ENCODE peak calls at places on chromosomes 7 and 10, in ten cellular contexts. F is activated CD8-positive, alpha-beta memory T cell treated with anti-CD3 and anti-CD28 coated beads for 1 hour; B is Right ventricle myocardium inferior; M is GM23338; U is iris pigment epithelial cell; N is stimulated activated naive B cell treated with anti-CD40 and anti-IgM and Interleukin-4, amounts not matched to agents 10 μg/mL and 1 μg/mL and 100 μg/mL, for 72 hours; Y is stimulated activated CD8-positive, alpha-beta memory T cell treated with anti-CD3 and anti-CD28 coated beads, Interleukin-15, amount 100 ng/mL, for 1 hour; S is fibroblast of the aortic adventitia; Z is dorsolateral prefrontal cortex; H is sigmoid colon. O is an unnamed sample.
A peak's percentile ranks its signal among the peaks of the same experiment; 100 is the strongest.

GRCh38 chr7:25845341-25845923 is 306.6 kb upstream of the NFE2L3 start:
- DNase-seq in F (no peak), B (no peak), M (no peak), U (no peak), N (no peak), Y (no peak), S (no peak), Z (no peak), H (no peak), O (no peak)

GRCh38 chr10:84665883-84666463 is 337.6 kb downstream of the CCSER2 start:
- DNase-seq in F (no peak), B (no peak), M (peak; percentile 88), U (no peak), N (no peak), Y (no peak), S (no peak), Z (no peak), H (no peak), O (peak; percentile 9)

GRCh38 chr7:40093631-40094350 is 40.6 kb downstream of the MPLKIP start:
- DNase-seq in F (no peak), B (no peak), M (no peak), U (no peak), N (no peak), Y (no peak), S (no peak), Z (no peak), H (no peak), O (no peak)

GRCh38 chr7:91240546-91240945 is 23.7 kb upstream of the FZD1 start:
- DNase-seq in F (no peak), B (no peak), M (no peak), U (peak; percentile 86), N (no peak), Y (no peak), S (peak; percentile 84), Z (no peak), H (no peak), O (no peak)

GRCh38 chr7:129401228-129401967 is 32.8 kb upstream of the STRIP2 start:
- DNase-seq in F (no peak), B (no peak), M (no peak), U (peak; percentile 22), N (no peak), Y (no peak), S (no peak), Z (no peak), H (no peak), O (no peak)

GRCh38 chr7:46600340-46600739 is 679.3 kb upstream of the IGFBP3 start:
- DNase-seq in F (no peak), B (no peak), M (no peak), U (peak; percentile 62), N (no peak), Y (no peak), S (peak; percentile 73), Z (no peak), H (peak; percentile 89), O (no peak)

GRCh38 chr7:101550641-101551531 is 78.2 kb downstream of the MYL10 start:
- DNase-seq in F (no peak), B (no peak), M (peak; percentile 12), U (no peak), N (no peak), Y (no peak), S (no peak), Z (no peak), H (peak; percentile 57), O (no peak)

GRCh38 chr7:39631736-39632304 is 8.4 kb downstream of the RALA start:
- DNase-seq in F (no peak), B (no peak), M (no peak), U (no peak), N (no peak), Y (no peak), S (no peak), Z (no peak), H (no peak), O (no peak)

GRCh38 chr7:41777894-41778596 is 75.2 kb upstream of the INHBA start:
- DNase-seq in F (no peak), B (no peak), M (no peak), U (peak; percentile 72), N (no peak), Y (no peak), S (peak; percentile 32), Z (no peak), H (no peak), O (no peak)

O was measured in GM18507.